ENCODE peak calls at places on chromosome 5, in six cellular contexts. One of them, this sample, is unnamed.
A peak's percentile ranks its signal among the peaks of the same experiment; 100 is the strongest.

GRCh38 chr5:72452515-72453259 is 54.5 kb downstream of the ZNF366 start:
- DNase-seq in effector memory CD4-positive, alpha-beta T cell: no peak
- DNase-seq in CD8-positive, alpha-beta memory T cell: no peak
- DNase-seq in heart left ventricle: peak; percentile 84
- DNase-seq in naive thymus-derived CD4-positive, alpha-beta T cell: no peak
- DNase-seq in tibial nerve: peak; percentile 52
- DNase-seq in this sample: no peak

GRCh38 chr5:20972419-20972925 is 984.5 kb upstream of the CDH18 start:
- DNase-seq in effector memory CD4-positive, alpha-beta T cell: no peak
- DNase-seq in CD8-positive, alpha-beta memory T cell: no peak
- DNase-seq in heart left ventricle: peak; percentile 54
- DNase-seq in naive thymus-derived CD4-positive, alpha-beta T cell: no peak
- DNase-seq in tibial nerve: no peak
- DNase-seq in this sample: no peak

GRCh38 chr5:59123595-59124561 is 541.0 kb downstream of the RAB3C start:
- DNase-seq in effector memory CD4-positive, alpha-beta T cell: no peak
- DNase-seq in CD8-positive, alpha-beta memory T cell: peak; percentile 62
- DNase-seq in heart left ventricle: no peak
- DNase-seq in naive thymus-derived CD4-positive, alpha-beta T cell: peak; percentile 81
- DNase-seq in tibial nerve: no peak
- DNase-seq in this sample: peak; percentile 14

GRCh38 chr5:40911278-40911677 is 2.0 kb downstream of the C7 start:
- DNase-seq in effector memory CD4-positive, alpha-beta T cell: no peak
- DNase-seq in CD8-positive, alpha-beta memory T cell: no peak
- DNase-seq in heart left ventricle: peak; percentile 54
- DNase-seq in naive thymus-derived CD4-positive, alpha-beta T cell: no peak
- DNase-seq in tibial nerve: no peak
- DNase-seq in this sample: no peak

GRCh38 chr5:30991462-30991861 is 202.0 kb upstream of the CDH6 start:
- DNase-seq in effector memory CD4-positive, alpha-beta T cell: no peak
- DNase-seq in CD8-positive, alpha-beta memory T cell: no peak
- DNase-seq in heart left ventricle: no peak
- DNase-seq in naive thymus-derived CD4-positive, alpha-beta T cell: no peak
- DNase-seq in tibial nerve: no peak
- DNase-seq in this sample: no peak

GRCh38 chr5:76376141-76376900 is 26.8 kb upstream of the IQGAP2 start:
- DNase-seq in effector memory CD4-positive, alpha-beta T cell: no peak
- DNase-seq in CD8-positive, alpha-beta memory T cell: no peak
- DNase-seq in heart left ventricle: no peak
- DNase-seq in naive thymus-derived CD4-positive, alpha-beta T cell: no peak
- DNase-seq in tibial nerve: no peak
- DNase-seq in this sample: no peak

GRCh38 chr5:82356808-82357671 is 78.9 kb upstream of the RPS23 start:
- DNase-seq in effector memory CD4-positive, alpha-beta T cell: peak; percentile 66
- DNase-seq in CD8-positive, alpha-beta memory T cell: peak; percentile 86
- DNase-seq in heart left ventricle: peak; percentile 86
- DNase-seq in naive thymus-derived CD4-positive, alpha-beta T cell: peak; percentile 87
- DNase-seq in tibial nerve: peak; percentile 59
- DNase-seq in this sample: peak; percentile 90

GRCh38 chr5:79168031-79168430 is 56.4 kb downstream of the BHMT start:
- DNase-seq in effector memory CD4-positive, alpha-beta T cell: no peak
- DNase-seq in CD8-positive, alpha-beta memory T cell: no peak
- DNase-seq in heart left ventricle: no peak
- DNase-seq in naive thymus-derived CD4-positive, alpha-beta T cell: no peak
- DNase-seq in tibial nerve: no peak
- DNase-seq in this sample: no peak

GRCh38 chr5:95141141-95141540 is 143.8 kb downstream of the MCTP1 start:
- DNase-seq in effector memory CD4-positive, alpha-beta T cell: no peak
- DNase-seq in CD8-positive, alpha-beta memory T cell: no peak
- DNase-seq in heart left ventricle: no peak
- DNase-seq in naive thymus-derived CD4-positive, alpha-beta T cell: no peak
- DNase-seq in tibial nerve: no peak
- DNase-seq in this sample: no peak

GRCh38 chr5:40755093-40755406 is 711 bp downstream of the TTC33 start:
- DNase-seq in effector memory CD4-positive, alpha-beta T cell: peak; percentile 51
- DNase-seq in CD8-positive, alpha-beta memory T cell: peak; percentile 49
- DNase-seq in heart left ventricle: peak; percentile 74
- DNase-seq in naive thymus-derived CD4-positive, alpha-beta T cell: peak; percentile 68
- DNase-seq in tibial nerve: peak; percentile 55
- DNase-seq in this sample: peak; percentile 55

GRCh38 chr5:73122875-73123810 is 2.8 kb downstream of the TMEM171 start:
- DNase-seq in effector memory CD4-positive, alpha-beta T cell: no peak
- DNase-seq in CD8-positive, alpha-beta memory T cell: no peak
- DNase-seq in heart left ventricle: no peak
- DNase-seq in naive thymus-derived CD4-positive, alpha-beta T cell: no peak
- DNase-seq in tibial nerve: no peak
- DNase-seq in this sample: no peak

GRCh38 chr5:36870399-36871040 is 6.0 kb upstream of the NIPBL start:
- DNase-seq in effector memory CD4-positive, alpha-beta T cell: no peak
- DNase-seq in CD8-positive, alpha-beta memory T cell: peak; percentile 59
- DNase-seq in heart left ventricle: no peak
- DNase-seq in naive thymus-derived CD4-positive, alpha-beta T cell: peak; percentile 78
- DNase-seq in tibial nerve: no peak
- DNase-seq in this sample: no peak

GRCh38 chr5:109313123-109313522 is 96.7 kb downstream of the PJA2 start:
- DNase-seq in effector memory CD4-positive, alpha-beta T cell: no peak
- DNase-seq in CD8-positive, alpha-beta memory T cell: no peak
- DNase-seq in heart left ventricle: no peak
- DNase-seq in naive thymus-derived CD4-positive, alpha-beta T cell: no peak
- DNase-seq in tibial nerve: no peak
- DNase-seq in this sample: no peak

GRCh38 chr5:61330341-61330878 is 1.6 kb upstream of the ZSWIM6 start:
- DNase-seq in effector memory CD4-positive, alpha-beta T cell: no peak
- DNase-seq in CD8-positive, alpha-beta memory T cell: no peak
- DNase-seq in heart left ventricle: peak; percentile 34
- DNase-seq in naive thymus-derived CD4-positive, alpha-beta T cell: no peak
- DNase-seq in tibial nerve: no peak
- DNase-seq in this sample: no peak

GRCh38 chr5:151214614-151215545 is 9.0 kb downstream of the CCDC69 start:
- DNase-seq in effector memory CD4-positive, alpha-beta T cell: no peak
- DNase-seq in CD8-positive, alpha-beta memory T cell: peak; percentile 66
- DNase-seq in heart left ventricle: no peak
- DNase-seq in naive thymus-derived CD4-positive, alpha-beta T cell: no peak
- DNase-seq in tibial nerve: no peak
- DNase-seq in this sample: peak; percentile 45

GRCh38 chr5:150567031-150567680 is 59.2 kb downstream of the NDST1 start:
- DNase-seq in effector memory CD4-positive, alpha-beta T cell: no peak
- DNase-seq in CD8-positive, alpha-beta memory T cell: no peak
- DNase-seq in heart left ventricle: no peak
- DNase-seq in naive thymus-derived CD4-positive, alpha-beta T cell: no peak
- DNase-seq in tibial nerve: no peak
- DNase-seq in this sample: no peak

GRCh38 chr5:162128117-162128516 is 60.5 kb downstream of the GABRG2 start:
- DNase-seq in effector memory CD4-positive, alpha-beta T cell: no peak
- DNase-seq in CD8-positive, alpha-beta memory T cell: no peak
- DNase-seq in heart left ventricle: no peak
- DNase-seq in naive thymus-derived CD4-positive, alpha-beta T cell: no peak
- DNase-seq in tibial nerve: no peak
- DNase-seq in this sample: no peak

GRCh38 chr5:66144799-66145390 is 795 bp downstream of the SREK1 start:
- DNase-seq in effector memory CD4-positive, alpha-beta T cell: no peak
- DNase-seq in CD8-positive, alpha-beta memory T cell: peak; percentile 2
- DNase-seq in heart left ventricle: no peak
- DNase-seq in naive thymus-derived CD4-positive, alpha-beta T cell: no peak
- DNase-seq in tibial nerve: no peak
- DNase-seq in this sample: no peak

GRCh38 chr5:66143473-66144073 is 527 bp upstream of the SREK1 start:
- DNase-seq in effector memory CD4-positive, alpha-beta T cell: no peak
- DNase-seq in CD8-positive, alpha-beta memory T cell: no peak
- DNase-seq in heart left ventricle: no peak
- DNase-seq in naive thymus-derived CD4-positive, alpha-beta T cell: no peak
- DNase-seq in tibial nerve: no peak
- DNase-seq in this sample: no peak

GRCh38 chr5:66144074-66144798 is at the start of gene SREK1:
- DNase-seq in effector memory CD4-positive, alpha-beta T cell: peak; percentile 83
- DNase-seq in CD8-positive, alpha-beta memory T cell: peak; percentile 87
- DNase-seq in heart left ventricle: peak; percentile 96
- DNase-seq in naive thymus-derived CD4-positive, alpha-beta T cell: peak; percentile 90
- DNase-seq in tibial nerve: peak; percentile 86
- DNase-seq in this sample: peak; percentile 88

GRCh38 chr5:66139313-66139712 is 4.8 kb upstream of the SREK1 start:
- DNase-seq in effector memory CD4-positive, alpha-beta T cell: no peak
- DNase-seq in CD8-positive, alpha-beta memory T cell: no peak
- DNase-seq in heart left ventricle: no peak
- DNase-seq in naive thymus-derived CD4-positive, alpha-beta T cell: no peak
- DNase-seq in tibial nerve: no peak
- DNase-seq in this sample: no peak

GRCh38 chr5:66142417-66142816 is 1.7 kb upstream of the SREK1 start:
- DNase-seq in effector memory CD4-positive, alpha-beta T cell: no peak
- DNase-seq in CD8-positive, alpha-beta memory T cell: no peak
- DNase-seq in heart left ventricle: no peak
- DNase-seq in naive thymus-derived CD4-positive, alpha-beta T cell: peak; percentile 15
- DNase-seq in tibial nerve: no peak
- DNase-seq in this sample: no peak
- H3K4me1 ChIP-seq in effector memory CD4-positive, alpha-beta T cell: peaks cover 19% of the 10 kb centered on the region
- H3K4me1 ChIP-seq in CD8-positive, alpha-beta memory T cell: peaks cover 32% of the 10 kb centered on the region
- H3K4me1 ChIP-seq in heart left ventricle: peaks cover 4% of the 10 kb centered on the region
- H3K4me1 ChIP-seq in naive thymus-derived CD4-positive, alpha-beta T cell: peaks cover 28% of the 10 kb centered on the region
- H3K4me1 ChIP-seq in tibial nerve: no peaks in the 10 kb centered on the region
- H3K4me1 ChIP-seq in this sample: peaks cover 36% of the 10 kb centered on the region

GRCh38 chr5:56688402-56688801 is 126.9 kb upstream of the MAP3K1 start:
- DNase-seq in effector memory CD4-positive, alpha-beta T cell: no peak
- DNase-seq in CD8-positive, alpha-beta memory T cell: no peak
- DNase-seq in heart left ventricle: no peak
- DNase-seq in naive thymus-derived CD4-positive, alpha-beta T cell: no peak
- DNase-seq in tibial nerve: no peak
- DNase-seq in this sample: no peak
- H3K4me1 ChIP-seq in effector memory CD4-positive, alpha-beta T cell: peaks cover 77% of the 10 kb centered on the region
- H3K4me1 ChIP-seq in CD8-positive, alpha-beta memory T cell: peaks cover 78% of the 10 kb centered on the region
- H3K4me1 ChIP-seq in heart left ventricle: no peaks in the 10 kb centered on the region
- H3K4me1 ChIP-seq in naive thymus-derived CD4-positive, alpha-beta T cell: peaks cover 75% of the 10 kb centered on the region
- H3K4me1 ChIP-seq in tibial nerve: no peaks in the 10 kb centered on the region
- H3K4me1 ChIP-seq in this sample: peaks cover 41% of the 10 kb centered on the region

GRCh38 chr5:179734536-179735164 is 2.0 kb downstream of the MAML1 start:
- DNase-seq in effector memory CD4-positive, alpha-beta T cell: no peak
- DNase-seq in CD8-positive, alpha-beta memory T cell: no peak
- DNase-seq in heart left ventricle: no peak
- DNase-seq in naive thymus-derived CD4-positive, alpha-beta T cell: no peak
- DNase-seq in tibial nerve: no peak
- DNase-seq in this sample: no peak
- H3K4me1 ChIP-seq in effector memory CD4-positive, alpha-beta T cell: peaks cover 14% of the 10 kb centered on the region
- H3K4me1 ChIP-seq in CD8-positive, alpha-beta memory T cell: peaks cover 51% of the 10 kb centered on the region
- H3K4me1 ChIP-seq in heart left ventricle: peaks cover 3% of the 10 kb centered on the region
- H3K4me1 ChIP-seq in naive thymus-derived CD4-positive, alpha-beta T cell: peaks cover 45% of the 10 kb centered on the region
- H3K4me1 ChIP-seq in tibial nerve: peaks cover 4% of the 10 kb centered on the region
- H3K4me1 ChIP-seq in this sample: peaks cover 43% of the 10 kb centered on the region

DNA sequence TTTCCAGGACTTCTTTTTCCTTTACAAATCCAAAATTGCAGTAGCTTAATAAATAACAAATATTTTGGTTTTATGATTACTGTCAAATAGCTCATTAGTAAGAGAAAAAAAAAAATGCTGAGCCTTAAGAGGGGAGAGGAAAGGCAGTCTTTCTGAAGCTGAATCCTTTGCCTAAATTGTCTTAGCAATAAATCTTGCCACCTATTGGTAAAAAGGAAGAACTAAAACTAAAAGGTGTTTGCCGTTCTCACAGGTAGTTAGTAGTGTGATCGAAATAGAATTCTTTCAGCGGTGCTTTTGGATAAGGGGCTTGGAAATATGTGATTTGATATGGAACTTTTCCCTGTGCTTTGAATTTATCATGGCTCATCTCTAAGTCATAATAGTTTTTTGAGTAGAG is 31.2 kb downstream of the PIK3R1 start:
- DNase-seq in effector memory CD4-positive, alpha-beta T cell: no peak
- DNase-seq in CD8-positive, alpha-beta memory T cell: no peak
- DNase-seq in heart left ventricle: no peak
- DNase-seq in naive thymus-derived CD4-positive, alpha-beta T cell: peak; percentile 60
- DNase-seq in tibial nerve: no peak
- DNase-seq in this sample: no peak
- H3K4me1 ChIP-seq in effector memory CD4-positive, alpha-beta T cell: peaks cover 24% of the 10 kb centered on the region
- H3K4me1 ChIP-seq in CD8-positive, alpha-beta memory T cell: peaks cover 73% of the 10 kb centered on the region
- H3K4me1 ChIP-seq in heart left ventricle: peaks cover 10% of the 10 kb centered on the region
- H3K4me1 ChIP-seq in naive thymus-derived CD4-positive, alpha-beta T cell: peaks cover 59% of the 10 kb centered on the region
- H3K4me1 ChIP-seq in tibial nerve: peaks cover 3% of the 10 kb centered on the region
- H3K4me1 ChIP-seq in this sample: peaks cover 65% of the 10 kb centered on the region

GRCh38 chr5:131324311-131324710 is 60.5 kb downstream of the CDC42SE2 start:
- DNase-seq in effector memory CD4-positive, alpha-beta T cell: no peak
- DNase-seq in CD8-positive, alpha-beta memory T cell: no peak
- DNase-seq in heart left ventricle: no peak
- DNase-seq in naive thymus-derived CD4-positive, alpha-beta T cell: no peak
- DNase-seq in tibial nerve: no peak
- DNase-seq in this sample: no peak
- H3K4me1 ChIP-seq in effector memory CD4-positive, alpha-beta T cell: peaks cover 24% of the 10 kb centered on the region
- H3K4me1 ChIP-seq in CD8-positive, alpha-beta memory T cell: peaks cover 66% of the 10 kb centered on the region
- H3K4me1 ChIP-seq in heart left ventricle: no peaks in the 10 kb centered on the region
- H3K4me1 ChIP-seq in naive thymus-derived CD4-positive, alpha-beta T cell: peaks cover 37% of the 10 kb centered on the region
- H3K4me1 ChIP-seq in tibial nerve: no peaks in the 10 kb centered on the region
- H3K4me1 ChIP-seq in this sample: peaks cover 70% of the 10 kb centered on the region

GRCh38 chr5:138543730-138544104 is 681 bp upstream of the ETF1 start:
- DNase-seq in effector memory CD4-positive, alpha-beta T cell: no peak
- DNase-seq in CD8-positive, alpha-beta memory T cell: no peak
- DNase-seq in heart left ventricle: no peak
- DNase-seq in naive thymus-derived CD4-positive, alpha-beta T cell: no peak
- DNase-seq in tibial nerve: no peak
- DNase-seq in this sample: no peak

GRCh38 chr5:138541511-138541910 is 1.5 kb downstream of the ETF1 start:
- DNase-seq in effector memory CD4-positive, alpha-beta T cell: no peak
- DNase-seq in CD8-positive, alpha-beta memory T cell: no peak
- DNase-seq in heart left ventricle: no peak
- DNase-seq in naive thymus-derived CD4-positive, alpha-beta T cell: no peak
- DNase-seq in tibial nerve: no peak
- DNase-seq in this sample: no peak

GRCh38 chr5:138542120-138542955 is 698 bp downstream of the ETF1 start:
- DNase-seq in effector memory CD4-positive, alpha-beta T cell: peak; percentile 11
- DNase-seq in CD8-positive, alpha-beta memory T cell: no peak
- DNase-seq in heart left ventricle: no peak
- DNase-seq in naive thymus-derived CD4-positive, alpha-beta T cell: no peak
- DNase-seq in tibial nerve: no peak
- DNase-seq in this sample: no peak

GRCh38 chr5:138544171-138545134 is 1.4 kb upstream of the ETF1 start:
- DNase-seq in effector memory CD4-positive, alpha-beta T cell: no peak
- DNase-seq in CD8-positive, alpha-beta memory T cell: no peak
- DNase-seq in heart left ventricle: no peak
- DNase-seq in naive thymus-derived CD4-positive, alpha-beta T cell: no peak
- DNase-seq in tibial nerve: no peak
- DNase-seq in this sample: no peak

GRCh38 chr5:138542956-138543729 is at the start of gene ETF1:
- DNase-seq in effector memory CD4-positive, alpha-beta T cell: peak; percentile 100
- DNase-seq in CD8-positive, alpha-beta memory T cell: peak; percentile 100
- DNase-seq in heart left ventricle: peak; percentile 100
- DNase-seq in naive thymus-derived CD4-positive, alpha-beta T cell: peak; percentile 100
- DNase-seq in tibial nerve: peak; percentile 100
- DNase-seq in this sample: peak; percentile 99
- H3K4me1 ChIP-seq in effector memory CD4-positive, alpha-beta T cell: peaks cover 26% of the 10 kb centered on the region
- H3K4me1 ChIP-seq in CD8-positive, alpha-beta memory T cell: peaks cover 75% of the 10 kb centered on the region
- H3K4me1 ChIP-seq in heart left ventricle: peaks cover 17% of the 10 kb centered on the region
- H3K4me1 ChIP-seq in naive thymus-derived CD4-positive, alpha-beta T cell: peaks cover 36% of the 10 kb centered on the region
- H3K4me1 ChIP-seq in tibial nerve: no peaks in the 10 kb centered on the region
- H3K4me1 ChIP-seq in this sample: peaks cover 52% of the 10 kb centered on the region

GRCh38 chr5:154356958-154357357 is 88.8 kb upstream of the SAP30L start:
- DNase-seq in effector memory CD4-positive, alpha-beta T cell: no peak
- DNase-seq in CD8-positive, alpha-beta memory T cell: no peak
- DNase-seq in heart left ventricle: no peak
- DNase-seq in naive thymus-derived CD4-positive, alpha-beta T cell: no peak
- DNase-seq in tibial nerve: no peak
- DNase-seq in this sample: no peak
- H3K4me1 ChIP-seq in effector memory CD4-positive, alpha-beta T cell: no peaks in the 10 kb centered on the region
- H3K4me1 ChIP-seq in CD8-positive, alpha-beta memory T cell: no peaks in the 10 kb centered on the region
- H3K4me1 ChIP-seq in heart left ventricle: no peaks in the 10 kb centered on the region
- H3K4me1 ChIP-seq in naive thymus-derived CD4-positive, alpha-beta T cell: no peaks in the 10 kb centered on the region
- H3K4me1 ChIP-seq in tibial nerve: no peaks in the 10 kb centered on the region
- H3K4me1 ChIP-seq in this sample: no peaks in the 10 kb centered on the region